ENCODE peak calls at places on chromosomes 11 and 22, in seven cellular contexts. N, A, Y, R, O, M and B are unnamed samples.

GRCh38 chr11:76606102-76606793 is 64.3 kb downstream of the LRRC32 start:
- DNase-seq in N (no peak), A (no peak), Y (no peak), R (no peak), O (no peak), M (no peak), B (peak; percentile 63)

GRCh38 chr11:70159612-70160570 is 43.2 kb upstream of the FADD start:
- DNase-seq in N (no peak), A (no peak), Y (peak; percentile 29), R (peak; percentile 93), O (no peak), M (no peak), B (peak; percentile 8)

GRCh38 chr22:36532466-36532865 is 3.5 kb upstream of the EIF3D start:
- DNase-seq in N (no peak), A (no peak), Y (no peak), R (no peak), O (no peak), M (no peak), B (no peak)

GRCh38 chr22:35301370-35301874 is 1.7 kb downstream of the TOM1 start:
- DNase-seq in N (no peak), A (peak; percentile 80), Y (peak; percentile 90), R (peak; percentile 52), O (peak; percentile 82), M (peak; percentile 99), B (peak; percentile 98)

GRCh38 chr11:132734217-132734616 is 798.1 kb downstream of the OPCML start:
- DNase-seq in N (no peak), A (no peak), Y (no peak), R (no peak), O (no peak), M (peak; percentile 73), B (peak; percentile 39)

GRCh38 chr11:72965672-72966071 is 151.5 kb downstream of the ATG16L2 start:
- DNase-seq in N (no peak), A (no peak), Y (no peak), R (no peak), O (no peak), M (no peak), B (no peak)

GRCh38 chr11:19080579-19080993 is 20.1 kb upstream of the MRGPRX2 start:
- DNase-seq in N (no peak), A (peak; percentile 42), Y (no peak), R (no peak), O (no peak), M (peak; percentile 67), B (peak; percentile 89)

GRCh38 chr11:15114501-15115475 is at the start of gene INSC:
- DNase-seq in N (no peak), A (no peak), Y (no peak), R (no peak), O (no peak), M (peak; percentile 22), B (no peak)

GRCh38 chr11:57228600-57228999 is 8.4 kb downstream of the APLNR start:
- DNase-seq in N (no peak), A (no peak), Y (no peak), R (no peak), O (no peak), M (no peak), B (no peak)

GRCh38 chr11:90229791-90230190 is 6.9 kb upstream of the CHORDC1 start:
- DNase-seq in N (no peak), A (no peak), Y (no peak), R (peak; percentile 25), O (no peak), M (peak; percentile 35), B (no peak)

GRCh38 chr11:3195251-3196160 is 23.1 kb downstream of the MRGPRG start:
- DNase-seq in N (no peak), A (no peak), Y (no peak), R (no peak), O (no peak), M (no peak), B (peak; percentile 31)